ENCODE peak calls at places on chromosomes 6 and 20, in six cellular contexts. E, B, R, W, X and H are unnamed samples. For H3K36me3, the result is how much of the 10 kb centered on the place peaks cover.

GRCh38 chr6:145733770-145734169 is 1.6 kb downstream of the EPM2A start:
- DNase-seq in R (no peak), X (peak), E (peak), W (no peak), B (no peak), H (peak)

GRCh38 chr6:116434056-116434725 is 27.0 kb upstream of the CALHM6 start:
- DNase-seq in E (no peak), B (no peak), W (no peak), R (no peak), X (no peak), H (no peak)

GRCh38 chr6:169266746-169267629 is 13.3 kb upstream of the THBS2 start:
- DNase-seq in E (no peak), B (no peak), W (no peak), X (peak), R (no peak), H (no peak)

GRCh38 chr6:35047265-35048011 is 93.7 kb downstream of the TCP11 start:
- DNase-seq in B (no peak), W (no peak), R (no peak), X (peak), E (no peak), H (no peak)

GRCh38 chr20:55888655-55889054 is 116.7 kb downstream of the CBLN4 start:
- DNase-seq in X (no peak), R (no peak), W (no peak), E (no peak), B (no peak), H (no peak)

GRCh38 chr6:16320533-16321340 is 82.3 kb downstream of the GMPR start:
- DNase-seq in E (no peak), B (no peak), X (peak), R (no peak), W (no peak), H (no peak)

GRCh38 chr6:44761046-44761445 is 373.5 kb downstream of the CDC5L start:
- DNase-seq in R (no peak), E (no peak), B (no peak), W (no peak), X (no peak), H (no peak)

GRCh38 chr6:63464060-63464459 is 108.2 kb upstream of the LOC128125822 start:
- DNase-seq in R (no peak), X (no peak), B (no peak), E (no peak), W (no peak), H (no peak)

GRCh38 chr6:70234561-70235236 is 68.2 kb downstream of the COL9A1 start:
- DNase-seq in X (no peak), W (peak), B (no peak), E (peak), R (no peak), H (no peak)

GRCh38 chr6:13392462-13392861 is 64.1 kb upstream of the TBC1D7 start:
- DNase-seq in X (no peak), E (no peak), R (no peak), B (no peak), W (no peak), H (no peak)

GRCh38 chr6:149919834-149920225 is 3.1 kb downstream of the RAET1G start:
- DNase-seq in W (no peak), X (no peak), R (no peak), E (no peak), B (no peak), H (no peak)

GRCh38 chr6:65448806-65449397 is 258.1 kb downstream of the EYS start:
- DNase-seq in R (no peak), W (no peak), B (no peak), X (no peak), E (no peak), H (no peak)

GRCh38 chr20:32789896-32790750 is 27.9 kb downstream of the DNMT3B start:
- DNase-seq in R (peak), E (peak), X (peak), W (no peak), B (peak), H (peak)

GRCh38 chr20:49482621-49483017 is at the start of gene KCNB1:
- DNase-seq in W (peak), X (peak), E (peak), B (peak), R (peak), H (peak)

GRCh38 chr6:7237653-7238190 is 75.3 kb downstream of the SSR1 start:
- DNase-seq in B (no peak), E (no peak), R (no peak), X (peak), W (no peak), H (no peak)

GRCh38 chr20:3808141-3808479 is 12.0 kb downstream of the CDC25B start:
- DNase-seq in B (peak), X (peak), E (peak), R (peak), W (peak), H (no peak)

GRCh38 chr20:44909872-44910689 is at the start of gene PABPC1L:
- DNase-seq in R (peak), E (peak), B (peak), X (peak), W (peak), H (peak)

GRCh38 chr6:148874698-148875293 is 128.0 kb downstream of the UST start:
- DNase-seq in E (no peak), R (peak), B (no peak), X (no peak), W (no peak), H (peak)

GRCh38 chr6:328184-328670 is 35.9 kb downstream of the DUSP22 start:
- DNase-seq in B (no peak), X (peak), R (no peak), W (no peak), E (peak), H (no peak)

GRCh38 chr20:869606-870005 is 36.1 kb downstream of the FAM110A start:
- DNase-seq in W (no peak), R (no peak), B (no peak), X (no peak), E (no peak), H (no peak)

GRCh38 chr20:4136078-4136966 is 121.0 kb upstream of the RNF24 start:
- DNase-seq in W (peak), B (no peak), X (peak), R (no peak), E (no peak), H (no peak)

GRCh38 chr20:41592516-41593192 is 25.5 kb downstream of the CHD6 start:
- DNase-seq in B (no peak), E (no peak), W (no peak), R (no peak), X (no peak), H (no peak)

GRCh38 chr20:17940447-17940971 is 28.1 kb downstream of the SNX5 start:
- DNase-seq in E (no peak), B (no peak), X (no peak), W (no peak), R (no peak), H (peak)

GRCh38 chr20:35447082-35447789 is 8.2 kb upstream of the CEP250 start:
- DNase-seq in E (peak), R (peak), X (peak), B (peak), W (no peak), H (peak)

GRCh38 chr6:127347188-127347587 is 3.8 kb upstream of the ECHDC1 start:
- DNase-seq in R (no peak), B (no peak), E (no peak), W (no peak), X (no peak), H (no peak)

GRCh38 chr20:20549699-20550098 is 162.7 kb downstream of the RALGAPA2 start:
- DNase-seq in E (no peak), B (no peak), X (peak), R (no peak), W (no peak), H (no peak)

GRCh38 chr20:34834459-34834893 is 9.0 kb upstream of the NCOA6 start:
- DNase-seq in B (no peak), R (no peak), E (no peak), X (peak), W (no peak), H (no peak)

GRCh38 chr6:3390698-3391097 is 66.2 kb downstream of the SLC22A23 start:
- DNase-seq in X (peak), W (no peak), B (peak), R (peak), E (peak), H (no peak)

GRCh38 chr6:41450581-41450980 is 95.6 kb upstream of the FOXP4 start:
- DNase-seq in E (no peak), B (no peak), W (no peak), X (no peak), R (no peak), H (no peak)

GRCh38 chr6:72939029-72939428 is 286.3 kb downstream of the KHDC1L start:
- DNase-seq in E (no peak), B (no peak), R (no peak), X (no peak), W (no peak), H (no peak)

GRCh38 chr6:2766767-2767314 is 1.6 kb downstream of the WRNIP1 start:
- DNase-seq in X (peak), E (no peak), B (no peak), W (no peak), R (no peak), H (no peak)

GRCh38 chr6:21359926-21360325 is 233.6 kb upstream of the SOX4 start:
- DNase-seq in E (no peak), W (no peak), R (no peak), X (no peak), B (no peak), H (no peak)

GRCh38 chr6:23031986-23032385 is 462.6 kb downstream of the HDGFL1 start:
- DNase-seq in B (no peak), X (peak), R (no peak), W (no peak), E (no peak), H (no peak)

GRCh38 chr6:119328254-119328653 is 21.3 kb downstream of the MAN1A1 start:
- DNase-seq in W (no peak), B (no peak), R (no peak), X (no peak), E (no peak), H (no peak)

GRCh38 chr6:156946370-156946936 is 169.3 kb downstream of the ARID1B start:
- DNase-seq in W (no peak), B (no peak), X (no peak), E (no peak), R (no peak), H (peak)

GRCh38 chr20:21099653-21100589 is 6.2 kb downstream of the LINC00237 start:
- DNase-seq in B (peak), E (peak), X (peak), R (peak), W (peak), H (peak)

GRCh38 chr20:45400346-45401031 is 7.6 kb upstream of the DBNDD2 start:
- DNase-seq in R (no peak), W (no peak), X (no peak), B (no peak), E (no peak), H (no peak)

GRCh38 chr6:42260972-42261371 is 43.3 kb upstream of the MRPS10 start:
- DNase-seq in B (no peak), E (peak), R (no peak), X (no peak), W (no peak), H (no peak)

GRCh38 chr6:33213989-33214335 is 5.7 kb downstream of the RING1 start:
- DNase-seq in W (no peak), B (no peak), R (no peak), E (no peak), X (no peak), H (no peak)
- H3K4me3 ChIP-seq in W (peak), B (no peak), R (peak), E (no peak), X (peak), H (no peak)

GRCh38 chr6:167027308-167027707 is 28.1 kb downstream of the CEP43 start:
- DNase-seq in B (no peak), E (no peak), R (no peak), X (no peak), W (no peak), H (no peak)

GRCh38 chr6:167030222-167031072 is 31.2 kb downstream of the CEP43 start:
- DNase-seq in X (no peak), W (no peak), E (no peak), R (no peak), B (no peak), H (no peak)

GRCh38 chr6:167034056-167034455 is 34.9 kb downstream of the CEP43 start:
- DNase-seq in W (no peak), E (no peak), B (no peak), X (no peak), R (no peak), H (no peak)

DNA sequence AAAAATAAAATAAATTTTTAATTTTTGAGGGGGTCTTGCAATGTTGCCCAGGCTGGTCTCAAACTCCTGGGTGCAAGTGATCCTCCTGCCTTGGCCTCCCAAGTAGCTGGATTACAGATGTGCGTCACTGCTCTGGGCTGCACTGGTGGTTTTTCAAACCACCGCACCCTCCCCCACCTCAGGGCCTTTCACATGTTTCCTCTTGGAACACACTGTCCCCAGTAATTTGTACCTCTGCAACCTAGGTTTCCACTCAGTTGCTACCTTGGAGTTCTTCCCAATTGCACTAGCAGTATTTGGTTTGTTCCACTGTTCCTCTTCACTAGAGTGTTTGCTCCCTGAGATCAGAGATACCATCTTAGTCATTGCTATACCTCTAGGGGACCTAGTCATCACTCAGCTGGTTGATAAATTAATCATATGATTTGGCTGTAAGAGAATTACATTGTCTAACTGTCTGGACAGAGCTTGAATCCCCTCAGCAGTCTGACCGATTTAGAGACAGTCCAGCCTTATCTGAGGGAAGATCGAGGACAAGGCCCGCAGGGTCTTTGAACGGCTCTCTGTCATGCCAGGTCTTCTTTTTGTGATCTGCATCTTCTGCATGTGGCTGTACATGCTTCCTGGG is 32.0 kb downstream of the CEP43 start:
- DNase-seq in E (no peak), B (no peak), R (no peak), X (peak), W (no peak), H (no peak)
- H3K36me3 ChIP-seq in E (under half), B (under half), R (half or more), X (under half), W (under half), H (half or more)

DNA sequence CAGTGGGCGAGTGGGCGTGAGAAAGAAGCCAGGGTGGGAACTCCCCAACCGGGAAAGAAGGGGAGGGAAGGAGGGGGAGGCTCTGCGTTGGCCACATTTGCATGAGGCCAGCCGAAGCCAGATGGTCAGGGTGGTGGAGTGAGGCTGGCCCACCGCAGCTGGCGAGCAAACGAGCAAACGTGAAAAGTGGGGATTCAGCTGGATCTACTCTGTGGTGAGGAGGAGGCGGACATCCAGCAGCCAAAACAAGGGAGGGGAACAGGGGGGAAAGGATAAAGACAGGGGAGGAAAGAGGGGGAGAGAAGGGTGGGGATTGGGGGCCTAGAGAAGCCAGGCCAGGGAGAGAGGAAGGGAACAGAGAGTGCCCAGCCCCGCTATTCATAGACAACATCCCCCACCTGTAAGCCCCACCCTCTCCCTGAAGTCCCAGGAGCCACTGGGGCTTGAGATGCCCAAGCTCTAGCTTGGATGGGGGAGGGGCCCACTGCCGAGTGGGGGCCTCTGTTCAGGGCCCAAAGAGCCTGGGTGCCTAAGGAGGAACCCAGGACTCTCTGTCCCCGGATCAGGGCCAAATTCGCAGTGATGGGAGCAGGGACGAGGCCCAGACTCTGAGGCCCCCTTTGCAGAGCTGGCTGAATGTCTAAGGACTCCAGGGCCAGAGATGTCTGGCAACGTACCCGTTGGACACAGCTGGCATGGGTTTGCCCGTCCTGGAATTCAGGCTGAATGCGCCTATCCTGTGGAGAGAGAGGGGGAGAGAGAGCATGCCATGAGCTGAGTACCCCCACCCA is 45.1 kb downstream of the CPNE5 start:
- DNase-seq in E (no peak), R (no peak), B (no peak), X (peak), W (no peak), H (no peak)
- H3K4me3 ChIP-seq in E (no peak), R (no peak), B (no peak), X (no peak), W (no peak), H (no peak)

GRCh38 chr20:31403886-31404285 is 2.1 kb downstream of the DEFB121 start:
- DNase-seq in X (no peak), B (no peak), E (no peak), W (no peak), R (no peak), H (no peak)
- H3K36me3 ChIP-seq in X (under half), B (under half), E (under half), W (under half), R (under half), H (under half)